ENCODE peak calls at places on chromosome 11, in seven cellular contexts. One of them, this sample, is unnamed.

GRCh38 chr11:101870510-101870909 is 44.3 kb upstream of the CEP126 start:
- DNase-seq in ACHN: no peak
- DNase-seq in body of pancreas: no peak
- DNase-seq in amniotic stem cell: peak
- DNase-seq in thoracic aorta: no peak
- DNase-seq in NCI-H774: no peak
- DNase-seq in NCI-H2107: no peak
- DNase-seq in this sample: no peak

GRCh38 chr11:82732734-82733443 is 775 bp downstream of the FAM181B start:
- DNase-seq in thoracic aorta: no peak
- DNase-seq in NCI-H2107: no peak
- DNase-seq in amniotic stem cell: no peak
- DNase-seq in NCI-H774: peak
- DNase-seq in body of pancreas: peak
- DNase-seq in ACHN: peak
- DNase-seq in this sample: no peak

GRCh38 chr11:78787696-78788095 is 213.0 kb upstream of the NARS2 start:
- DNase-seq in amniotic stem cell: no peak
- DNase-seq in thoracic aorta: no peak
- DNase-seq in NCI-H774: no peak
- DNase-seq in ACHN: no peak
- DNase-seq in body of pancreas: no peak
- DNase-seq in NCI-H2107: no peak
- DNase-seq in this sample: no peak

GRCh38 chr11:44982496-44983062 is 31.9 kb upstream of the TP53I11 start:
- DNase-seq in NCI-H774: no peak
- DNase-seq in amniotic stem cell: no peak
- DNase-seq in thoracic aorta: no peak
- DNase-seq in NCI-H2107: no peak
- DNase-seq in ACHN: no peak
- DNase-seq in body of pancreas: no peak
- DNase-seq in this sample: no peak

GRCh38 chr11:90847268-90847886 is 624.5 kb upstream of the CHORDC1 start:
- DNase-seq in NCI-H2107: no peak
- DNase-seq in ACHN: no peak
- DNase-seq in amniotic stem cell: no peak
- DNase-seq in thoracic aorta: no peak
- DNase-seq in body of pancreas: no peak
- DNase-seq in NCI-H774: no peak
- DNase-seq in this sample: no peak

GRCh38 chr11:122711831-122712378 is 56.4 kb downstream of the UBASH3B start:
- DNase-seq in ACHN: no peak
- DNase-seq in NCI-H2107: no peak
- DNase-seq in thoracic aorta: no peak
- DNase-seq in body of pancreas: no peak
- DNase-seq in NCI-H774: no peak
- DNase-seq in amniotic stem cell: no peak
- DNase-seq in this sample: no peak

GRCh38 chr11:10386361-10386760 is 68.7 kb upstream of the AMPD3 start:
- DNase-seq in amniotic stem cell: no peak
- DNase-seq in NCI-H2107: no peak
- DNase-seq in ACHN: no peak
- DNase-seq in thoracic aorta: no peak
- DNase-seq in body of pancreas: no peak
- DNase-seq in NCI-H774: no peak
- DNase-seq in this sample: no peak

GRCh38 chr11:19995131-19995530 is 165.1 kb downstream of the DBX1 start:
- DNase-seq in NCI-H774: no peak
- DNase-seq in body of pancreas: peak
- DNase-seq in thoracic aorta: no peak
- DNase-seq in NCI-H2107: no peak
- DNase-seq in amniotic stem cell: peak
- DNase-seq in ACHN: no peak
- DNase-seq in this sample: no peak

GRCh38 chr11:6320411-6321207 is at the start of gene CAVIN3:
- DNase-seq in thoracic aorta: peak
- DNase-seq in body of pancreas: peak
- DNase-seq in ACHN: no peak
- DNase-seq in amniotic stem cell: peak
- DNase-seq in NCI-H2107: no peak
- DNase-seq in NCI-H774: no peak
- DNase-seq in this sample: no peak

GRCh38 chr11:7677071-7677470 is 3.8 kb upstream of the CYB5R2 start:
- DNase-seq in NCI-H2107: no peak
- DNase-seq in NCI-H774: no peak
- DNase-seq in ACHN: no peak
- DNase-seq in thoracic aorta: no peak
- DNase-seq in body of pancreas: no peak
- DNase-seq in amniotic stem cell: peak
- DNase-seq in this sample: no peak

GRCh38 chr11:554428-554823 is 6.1 kb downstream of the LMNTD2 start:
- DNase-seq in body of pancreas: no peak
- DNase-seq in ACHN: no peak
- DNase-seq in NCI-H2107: no peak
- DNase-seq in amniotic stem cell: no peak
- DNase-seq in NCI-H774: no peak
- DNase-seq in thoracic aorta: no peak
- DNase-seq in this sample: no peak

GRCh38 chr11:12189543-12190235 is 79.3 kb downstream of the MICAL2 start:
- DNase-seq in amniotic stem cell: no peak
- DNase-seq in NCI-H2107: no peak
- DNase-seq in body of pancreas: no peak
- DNase-seq in thoracic aorta: no peak
- DNase-seq in NCI-H774: no peak
- DNase-seq in ACHN: no peak
- DNase-seq in this sample: no peak

GRCh38 chr11:69135420-69136363 is 20.0 kb upstream of the SMIM38 start:
- DNase-seq in NCI-H774: no peak
- DNase-seq in body of pancreas: peak
- DNase-seq in thoracic aorta: no peak
- DNase-seq in amniotic stem cell: no peak
- DNase-seq in ACHN: peak
- DNase-seq in NCI-H2107: no peak
- DNase-seq in this sample: no peak

GRCh38 chr11:64766881-64767280 is 7.1 kb upstream of the PYGM start:
- DNase-seq in thoracic aorta: no peak
- DNase-seq in body of pancreas: no peak
- DNase-seq in amniotic stem cell: no peak
- DNase-seq in NCI-H2107: no peak
- DNase-seq in ACHN: no peak
- DNase-seq in NCI-H774: no peak
- DNase-seq in this sample: no peak

GRCh38 chr11:96338910-96339703 is 3.9 kb downstream of the MAML2 start:
- DNase-seq in NCI-H2107: no peak
- DNase-seq in ACHN: peak
- DNase-seq in NCI-H774: no peak
- DNase-seq in thoracic aorta: no peak
- DNase-seq in amniotic stem cell: no peak
- DNase-seq in body of pancreas: no peak
- DNase-seq in this sample: no peak

GRCh38 chr11:35427158-35427557 is 7.8 kb upstream of the SLC1A2 start:
- DNase-seq in amniotic stem cell: peak
- DNase-seq in NCI-H774: peak
- DNase-seq in thoracic aorta: no peak
- DNase-seq in NCI-H2107: no peak
- DNase-seq in ACHN: no peak
- DNase-seq in body of pancreas: no peak
- DNase-seq in this sample: peak

GRCh38 chr11:117045956-117046355 is 52.3 kb downstream of the SIK3 start:
- DNase-seq in amniotic stem cell: no peak
- DNase-seq in NCI-H774: peak
- DNase-seq in NCI-H2107: no peak
- DNase-seq in thoracic aorta: no peak
- DNase-seq in body of pancreas: no peak
- DNase-seq in ACHN: no peak
- DNase-seq in this sample: no peak

GRCh38 chr11:111819161-111820058 is 52.0 kb downstream of the ALG9 start:
- DNase-seq in NCI-H774: no peak
- DNase-seq in ACHN: no peak
- DNase-seq in body of pancreas: peak
- DNase-seq in amniotic stem cell: peak
- DNase-seq in thoracic aorta: no peak
- DNase-seq in NCI-H2107: no peak
- DNase-seq in this sample: no peak

GRCh38 chr11:78420796-78421209 is 3.2 kb upstream of the GAB2 start:
- DNase-seq in body of pancreas: peak
- DNase-seq in NCI-H2107: peak
- DNase-seq in NCI-H774: no peak
- DNase-seq in amniotic stem cell: no peak
- DNase-seq in ACHN: no peak
- DNase-seq in thoracic aorta: peak
- DNase-seq in this sample: peak

GRCh38 chr11:46808804-46809431 is 37.2 kb downstream of the CKAP5 start:
- DNase-seq in thoracic aorta: no peak
- DNase-seq in body of pancreas: no peak
- DNase-seq in NCI-H2107: no peak
- DNase-seq in NCI-H774: no peak
- DNase-seq in amniotic stem cell: no peak
- DNase-seq in ACHN: peak
- DNase-seq in this sample: no peak

GRCh38 chr11:74686792-74687191 is 44.4 kb downstream of the CHRDL2 start:
- DNase-seq in amniotic stem cell: no peak
- DNase-seq in body of pancreas: no peak
- DNase-seq in NCI-H2107: no peak
- DNase-seq in NCI-H774: no peak
- DNase-seq in thoracic aorta: no peak
- DNase-seq in ACHN: no peak
- DNase-seq in this sample: no peak

GRCh38 chr11:116773203-116774112 is 671 bp upstream of the BUD13 start:
- DNase-seq in NCI-H2107: no peak
- DNase-seq in thoracic aorta: no peak
- DNase-seq in body of pancreas: no peak
- DNase-seq in ACHN: peak
- DNase-seq in amniotic stem cell: no peak
- DNase-seq in NCI-H774: no peak
- DNase-seq in this sample: no peak

GRCh38 chr11:48043111-48043997 is 63.0 kb downstream of the PTPRJ start:
- DNase-seq in amniotic stem cell: no peak
- DNase-seq in ACHN: no peak
- DNase-seq in NCI-H774: no peak
- DNase-seq in body of pancreas: no peak
- DNase-seq in NCI-H2107: no peak
- DNase-seq in thoracic aorta: no peak
- DNase-seq in this sample: no peak

GRCh38 chr11:60343094-60343704 is 16.1 kb downstream of the MS4A6E start:
- DNase-seq in thoracic aorta: no peak
- DNase-seq in NCI-H2107: no peak
- DNase-seq in body of pancreas: no peak
- DNase-seq in amniotic stem cell: no peak
- DNase-seq in NCI-H774: no peak
- DNase-seq in ACHN: peak
- DNase-seq in this sample: no peak

GRCh38 chr11:31823372-31824371 is 12.6 kb upstream of the PAX6 start:
- DNase-seq in NCI-H2107: no peak
- DNase-seq in body of pancreas: no peak
- DNase-seq in amniotic stem cell: no peak
- DNase-seq in NCI-H774: no peak
- DNase-seq in thoracic aorta: no peak
- DNase-seq in ACHN: no peak
- DNase-seq in this sample: no peak

GRCh38 chr11:289145-289705 is 299 bp downstream of the PGGHG start:
- DNase-seq in NCI-H774: no peak
- DNase-seq in NCI-H2107: no peak
- DNase-seq in thoracic aorta: no peak
- DNase-seq in amniotic stem cell: no peak
- DNase-seq in ACHN: no peak
- DNase-seq in body of pancreas: no peak
- DNase-seq in this sample: no peak

GRCh38 chr11:34680918-34681554 is 60.1 kb downstream of the EHF start:
- DNase-seq in NCI-H2107: no peak
- DNase-seq in NCI-H774: peak
- DNase-seq in amniotic stem cell: peak
- DNase-seq in body of pancreas: no peak
- DNase-seq in thoracic aorta: no peak
- DNase-seq in ACHN: peak
- DNase-seq in this sample: no peak

GRCh38 chr11:107780775-107781174 is 68.9 kb upstream of the SLN start:
- DNase-seq in thoracic aorta: no peak
- DNase-seq in NCI-H774: no peak
- DNase-seq in NCI-H2107: no peak
- DNase-seq in amniotic stem cell: no peak
- DNase-seq in ACHN: no peak
- DNase-seq in body of pancreas: no peak
- DNase-seq in this sample: no peak

GRCh38 chr11:118126082-118126838 is 26.4 kb downstream of the SCN4B start:
- DNase-seq in NCI-H774: no peak
- DNase-seq in body of pancreas: no peak
- DNase-seq in ACHN: peak
- DNase-seq in amniotic stem cell: no peak
- DNase-seq in NCI-H2107: no peak
- DNase-seq in thoracic aorta: no peak
- DNase-seq in this sample: no peak

GRCh38 chr11:74276581-74276980 is 34.9 kb downstream of the P4HA3 start:
- DNase-seq in thoracic aorta: no peak
- DNase-seq in NCI-H2107: no peak
- DNase-seq in body of pancreas: no peak
- DNase-seq in NCI-H774: no peak
- DNase-seq in amniotic stem cell: no peak
- DNase-seq in ACHN: no peak
- DNase-seq in this sample: no peak

GRCh38 chr11:103274025-103274424 is 164.8 kb downstream of the DYNC2H1 start:
- DNase-seq in body of pancreas: no peak
- DNase-seq in NCI-H2107: no peak
- DNase-seq in NCI-H774: no peak
- DNase-seq in amniotic stem cell: no peak
- DNase-seq in thoracic aorta: no peak
- DNase-seq in ACHN: no peak
- DNase-seq in this sample: no peak

GRCh38 chr11:129248618-129249017 is 56.5 kb upstream of the ARHGAP32 start:
- DNase-seq in ACHN: no peak
- DNase-seq in body of pancreas: no peak
- DNase-seq in thoracic aorta: no peak
- DNase-seq in amniotic stem cell: no peak
- DNase-seq in NCI-H2107: no peak
- DNase-seq in NCI-H774: no peak
- DNase-seq in this sample: no peak

GRCh38 chr11:19953342-19953741 is 206.9 kb downstream of the DBX1 start:
- DNase-seq in NCI-H774: no peak
- DNase-seq in amniotic stem cell: no peak
- DNase-seq in thoracic aorta: no peak
- DNase-seq in body of pancreas: no peak
- DNase-seq in NCI-H2107: no peak
- DNase-seq in ACHN: peak
- DNase-seq in this sample: no peak

GRCh38 chr11:96134622-96135021 is 208.4 kb downstream of the MAML2 start:
- DNase-seq in NCI-H2107: no peak
- DNase-seq in ACHN: no peak
- DNase-seq in NCI-H774: no peak
- DNase-seq in amniotic stem cell: no peak
- DNase-seq in body of pancreas: no peak
- DNase-seq in thoracic aorta: no peak
- DNase-seq in this sample: no peak

GRCh38 chr11:86571273-86571948 is 101.0 kb downstream of the ME3 start:
- DNase-seq in body of pancreas: no peak
- DNase-seq in ACHN: peak
- DNase-seq in amniotic stem cell: no peak
- DNase-seq in thoracic aorta: no peak
- DNase-seq in NCI-H774: peak
- DNase-seq in NCI-H2107: no peak
- DNase-seq in this sample: no peak

GRCh38 chr11:95045791-95046190 is 3.4 kb upstream of the KDM4F start:
- DNase-seq in NCI-H2107: no peak
- DNase-seq in ACHN: no peak
- DNase-seq in NCI-H774: no peak
- DNase-seq in body of pancreas: no peak
- DNase-seq in thoracic aorta: no peak
- DNase-seq in amniotic stem cell: no peak
- DNase-seq in this sample: no peak

GRCh38 chr11:117431436-117431835 is 103.8 kb downstream of the CEP164 start:
- DNase-seq in thoracic aorta: no peak
- DNase-seq in NCI-H2107: no peak
- DNase-seq in NCI-H774: no peak
- DNase-seq in ACHN: no peak
- DNase-seq in amniotic stem cell: no peak
- DNase-seq in body of pancreas: no peak
- DNase-seq in this sample: no peak

GRCh38 chr11:60251485-60252207 is 8.7 kb upstream of the MS4A4E start:
- DNase-seq in NCI-H774: no peak
- DNase-seq in thoracic aorta: no peak
- DNase-seq in amniotic stem cell: no peak
- DNase-seq in ACHN: no peak
- DNase-seq in body of pancreas: no peak
- DNase-seq in NCI-H2107: no peak
- DNase-seq in this sample: no peak

This sample was measured in NCI-H187 treated with DMSO at 0.1 percent for 48 hours.